ENCODE peak calls at places on chromosomes 16 and 17, in five cellular contexts. H, W, J, I and R are unnamed samples.

GRCh38 chr17:2962236-2962635 is 101.2 kb downstream of the OR1D5 start:
- DNase-seq in I (no peak), W (no peak), J (no peak), H (no peak), R (no peak)

GRCh38 chr17:27892542-27892865 is 661 bp downstream of the LYRM9 start:
- DNase-seq in I (no peak), H (no peak), J (no peak), W (no peak), R (no peak)

GRCh38 chr16:85240982-85241924 is 129.0 kb upstream of the CIBAR2 start:
- DNase-seq in J (no peak), I (no peak), H (no peak), W (no peak), R (no peak)

GRCh38 chr17:27415090-27415795 is 41.0 kb upstream of the KSR1 start:
- DNase-seq in I (no peak), J (no peak), W (no peak), H (no peak), R (no peak)

GRCh38 chr17:50817838-50818237 is 17.5 kb upstream of the WFIKKN2 start:
- DNase-seq in I (peak), J (no peak), H (no peak), W (no peak), R (no peak)

GRCh38 chr16:53068423-53068833 is 13.6 kb downstream of the CHD9 start:
- DNase-seq in J (no peak), H (no peak), W (no peak), I (no peak), R (no peak)

GRCh38 chr17:32496348-32497078 is 9.7 kb downstream of the CDK5R1 start:
- DNase-seq in H (no peak), J (peak), W (no peak), I (peak), R (no peak)

GRCh38 chr17:82199496-82199895 is 13.1 kb downstream of the CCDC57 start:
- DNase-seq in W (no peak), H (no peak), I (no peak), J (no peak), R (no peak)

DNA sequence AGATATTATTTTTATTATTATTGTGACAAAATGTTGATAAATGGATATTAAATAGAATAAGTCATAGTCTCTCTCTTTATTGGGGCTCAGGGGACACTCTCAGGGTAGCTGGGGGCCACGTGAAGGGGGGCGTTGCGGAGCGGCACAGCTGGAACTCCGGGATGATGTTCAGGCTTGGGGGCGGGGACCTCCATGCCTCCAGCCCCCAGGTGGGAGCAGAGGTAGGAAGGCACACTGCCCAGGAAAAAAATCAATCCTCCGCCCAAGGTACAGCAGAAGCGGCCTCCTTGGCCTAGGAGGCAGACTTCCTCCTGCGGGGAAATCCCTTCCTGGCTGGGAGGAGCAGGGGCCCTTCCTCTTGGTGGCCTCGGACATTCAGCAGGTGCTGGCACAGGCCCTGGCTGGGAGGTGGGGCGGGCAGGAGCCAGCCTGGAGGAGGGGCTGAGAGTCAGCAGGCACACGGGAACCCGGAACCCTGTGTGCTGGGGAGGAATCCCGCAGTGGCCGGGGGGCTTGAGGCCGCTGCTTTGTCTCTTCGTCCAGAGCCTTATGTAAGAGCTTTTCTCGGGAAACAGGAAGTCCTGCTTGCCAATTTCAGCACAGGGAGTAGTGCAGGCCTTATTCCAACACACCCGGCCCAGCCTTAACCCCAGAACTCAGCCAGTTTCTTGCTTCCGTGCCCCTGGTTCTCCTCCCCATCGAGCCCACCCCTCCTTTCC is 566 bp upstream of the TNFSF13 start:
- DNase-seq in W (no peak), H (peak), J (no peak), I (peak), R (peak)
- H3K27ac ChIP-seq in W (no peak), H (peak), J (peak), I (peak), R (peak)

GRCh38 chr17:71338396-71338795 is 782.4 kb upstream of the SOX9 start:
- DNase-seq in I (peak), J (no peak), W (no peak), H (no peak), R (peak)
- H3K4me3 ChIP-seq in I (no peak), J (peak), W (no peak), H (no peak), R (no peak)

GRCh38 chr17:67130768-67131167 is 86.4 kb downstream of the CACNG1 start:
- DNase-seq in H (no peak), J (no peak), W (no peak), I (no peak), R (no peak)
- TF ChIP-seq CTCF in H (no peak), J (no peak), W (no peak), I (no peak), R (no peak)

GRCh38 chr16:69133555-69133954 is 1.1 kb downstream of the UTP4 start:
- DNase-seq in H (no peak), I (no peak), W (no peak), J (no peak), R (no peak)
- H3K27ac ChIP-seq in H (no peak), I (no peak), W (no peak), J (no peak), R (no peak)

GRCh38 chr17:76497699-76497978 is 3.6 kb downstream of the RHBDF2 start:
- DNase-seq in J (no peak), W (no peak), I (no peak), H (no peak), R (no peak)
- H3K4me3 ChIP-seq in J (peak), W (no peak), I (peak), H (peak), R (no peak)

GRCh38 chr16:54538241-54538640 is 251.7 kb upstream of the IRX3 start:
- DNase-seq in I (no peak), W (no peak), H (no peak), J (no peak), R (no peak)

GRCh38 chr16:54544553-54545180 is 258.1 kb upstream of the IRX3 start:
- DNase-seq in I (no peak), J (no peak), W (no peak), H (no peak), R (no peak)

GRCh38 chr16:54545890-54546476 is 259.4 kb upstream of the IRX3 start:
- DNase-seq in I (no peak), J (no peak), H (no peak), W (no peak), R (no peak)

GRCh38 chr16:54542805-54543504 is 256.4 kb upstream of the IRX3 start:
- DNase-seq in W (no peak), H (no peak), J (no peak), I (no peak), R (no peak)

GRCh38 chr16:54540525-54541180 is 254.1 kb upstream of the IRX3 start:
- DNase-seq in I (no peak), J (no peak), W (no peak), H (no peak), R (peak)
- TF ChIP-seq CTCF in I (no peak), J (no peak), W (no peak), H (no peak), R (no peak)